ENCODE peak calls at places on chromosomes 4 and X, in six cellular contexts. O, X, C, V, M and B are unnamed samples.
A peak's percentile ranks its signal among the peaks of the same experiment; 100 is the strongest.

GRCh38 chr4:89469930-89470375 is 162.4 kb upstream of the GPRIN3 start:
- DNase-seq in X (no peak), O (no peak), M (no peak), C (no peak), V (peak; percentile 82), B (no peak)

GRCh38 chr4:158802914-158803313 is 34.1 kb downstream of the FNIP2 start:
- DNase-seq in C (no peak), X (no peak), O (no peak), V (no peak), M (no peak), B (no peak)

GRCh38 chrX:56308726-56309125 is 76.6 kb downstream of the KLF8 start:
- DNase-seq in X (no peak), C (no peak), M (no peak), V (no peak), O (no peak), B (no peak)

GRCh38 chrX:20951016-20951795 is 423.0 kb upstream of the CNKSR2 start:
- DNase-seq in V (no peak), O (no peak), C (no peak), M (peak; percentile 65), X (no peak), B (no peak)

GRCh38 chr4:99723555-99724450 is 66.2 kb upstream of the C4orf54 start:
- DNase-seq in M (no peak), C (peak; percentile 86), V (peak; percentile 39), O (no peak), X (no peak), B (no peak)

GRCh38 chrX:123481908-123482873 is 250.7 kb downstream of the THOC2 start:
- DNase-seq in V (peak; percentile 18), X (no peak), M (no peak), O (no peak), C (no peak), B (no peak)

GRCh38 chrX:12583543-12583942 is 207.7 kb upstream of the PRPS2 start:
- DNase-seq in V (no peak), M (peak; percentile 64), C (no peak), O (no peak), X (no peak), B (no peak)

GRCh38 chrX:129769467-129770154 is 10.1 kb upstream of the SASH3 start:
- DNase-seq in X (no peak), C (peak; percentile 40), O (no peak), V (no peak), M (no peak), B (no peak)

GRCh38 chr4:184548651-184549341 is 74.4 kb upstream of the IRF2 start:
- DNase-seq in C (no peak), V (no peak), O (no peak), M (no peak), X (no peak), B (no peak)

GRCh38 chr4:13481569-13481968 is 2.6 kb downstream of the RAB28 start:
- DNase-seq in O (no peak), C (no peak), V (peak; percentile 70), M (no peak), X (no peak), B (no peak)

GRCh38 chr4:120839974-120840751 is 82.4 kb downstream of the PRDM5 start:
- DNase-seq in O (no peak), C (no peak), V (no peak), M (no peak), X (no peak), B (no peak)

GRCh38 chrX:3257471-3257870 is 89.0 kb downstream of the MXRA5 start:
- DNase-seq in V (no peak), O (no peak), M (no peak), X (no peak), C (no peak), B (no peak)

GRCh38 chrX:39440734-39441305 is 639.6 kb downstream of the MID1IP1 start:
- DNase-seq in M (no peak), O (no peak), X (no peak), V (no peak), C (no peak), B (no peak)

GRCh38 chrX:10756365-10756915 is 136.1 kb upstream of the MID1 start:
- DNase-seq in O (no peak), M (no peak), X (no peak), C (no peak), V (peak; percentile 59), B (no peak)

GRCh38 chr4:41477200-41477910 is 60.6 kb upstream of the LIMCH1 start:
- DNase-seq in M (no peak), V (no peak), O (no peak), X (no peak), C (no peak), B (no peak)

GRCh38 chr4:25513814-25514213 is 136.8 kb downstream of the ANAPC4 start:
- DNase-seq in C (no peak), V (no peak), X (no peak), M (no peak), O (no peak), B (no peak)

GRCh38 chr4:98528882-98529281 is 129.5 kb downstream of the TSPAN5 start:
- DNase-seq in V (no peak), O (no peak), X (no peak), M (no peak), C (no peak), B (no peak)

GRCh38 chr4:138310991-138311390 is 68.8 kb upstream of the SLC7A11 start:
- DNase-seq in C (no peak), V (peak; percentile 44), O (no peak), M (no peak), X (no peak), B (no peak)

GRCh38 chrX:10922158-10922557 is 189.0 kb upstream of the HCCS start:
- DNase-seq in X (no peak), C (peak; percentile 40), O (no peak), V (peak; percentile 44), M (no peak), B (no peak)

GRCh38 chr4:185280608-185281007 is 71.2 kb downstream of the SNX25 start:
- DNase-seq in V (no peak), M (no peak), O (no peak), C (no peak), X (no peak), B (no peak)

GRCh38 chrX:110003167-110004156 is 548 bp downstream of the TMEM164 start:
- DNase-seq in V (no peak), X (no peak), O (no peak), M (no peak), C (no peak), B (no peak)

GRCh38 chr4:123889376-123889945 is 492.9 kb downstream of the SPRY1 start:
- DNase-seq in M (no peak), O (no peak), X (no peak), V (no peak), C (no peak), B (no peak)

GRCh38 chrX:16892504-16893362 is 22.6 kb upstream of the RBBP7 start:
- DNase-seq in X (peak; percentile 57), M (no peak), V (peak; percentile 65), O (no peak), C (peak; percentile 74), B (no peak)

GRCh38 chrX:80879143-80879542 is 69.5 kb upstream of the BRWD3 start:
- DNase-seq in O (no peak), V (no peak), C (no peak), M (no peak), X (peak; percentile 42), B (no peak)

GRCh38 chr4:31793907-31794306 is 1073.7 kb downstream of the PCDH7 start:
- DNase-seq in V (no peak), O (no peak), C (no peak), M (no peak), X (no peak), B (no peak)

GRCh38 chrX:462853-463252 is 76.1 kb upstream of the PPP2R3B start:
- DNase-seq in O (no peak), C (no peak), V (no peak), M (no peak), X (no peak), B (no peak)

GRCh38 chr4:86791126-86791525 is 58.1 kb downstream of the SLC10A6 start:
- DNase-seq in M (no peak), O (no peak), X (no peak), V (no peak), C (no peak), B (no peak)

GRCh38 chr4:87270144-87270543 is 49.7 kb upstream of the KLHL8 start:
- DNase-seq in O (no peak), C (peak; percentile 12), V (peak; percentile 27), M (no peak), X (no peak), B (no peak)

GRCh38 chr4:80192252-80192866 is 4.9 kb upstream of the PRDM8 start:
- DNase-seq in M (no peak), X (no peak), O (no peak), C (no peak), V (no peak), B (no peak)

GRCh38 chrX:46865281-46865680 is 28.4 kb downstream of the RP2 start:
- DNase-seq in X (no peak), C (no peak), M (no peak), O (no peak), V (peak; percentile 36), B (no peak)

GRCh38 chrX:63275127-63275526 is 76.0 kb downstream of the SPIN4 start:
- DNase-seq in O (no peak), X (no peak), C (peak; percentile 14), V (no peak), M (no peak), B (no peak)

GRCh38 chr4:159006202-159006601 is 96.7 kb upstream of the RAPGEF2 start:
- DNase-seq in X (peak; percentile 17), C (no peak), M (no peak), O (no peak), V (no peak), B (no peak)

GRCh38 chr4:70979445-70980008 is 13.9 kb upstream of the DCK start:
- DNase-seq in V (no peak), X (no peak), M (no peak), O (no peak), C (no peak), B (no peak)

GRCh38 chr4:16448240-16448639 is 222.0 kb upstream of the TAPT1 start:
- DNase-seq in X (no peak), M (no peak), C (no peak), V (no peak), O (no peak), B (no peak)

GRCh38 chrX:121641560-121641959 is 594.1 kb downstream of the GLUD2 start:
- DNase-seq in X (no peak), C (no peak), M (no peak), O (no peak), V (peak; percentile 8), B (no peak)

GRCh38 chrX:134484039-134484438 is 24.1 kb downstream of the HPRT1 start:
- DNase-seq in X (peak; percentile 27), V (peak; percentile 18), C (no peak), O (no peak), M (no peak), B (no peak)

GRCh38 chrX:6383911-6384310 is 151.0 kb downstream of the VCX3A start:
- DNase-seq in O (no peak), M (no peak), V (no peak), C (no peak), X (no peak), B (no peak)

GRCh38 chrX:154793084-154793483 is 12.2 kb downstream of the MPP1 start:
- DNase-seq in V (no peak), M (no peak), O (no peak), X (no peak), C (no peak), B (no peak)

GRCh38 chr4:113657834-113658233 is 103.7 kb downstream of the CAMK2D start:
- DNase-seq in C (no peak), X (no peak), M (no peak), O (no peak), V (no peak), B (no peak)

GRCh38 chr4:158042591-158043030 is 130.2 kb downstream of the GASK1B start:
- DNase-seq in C (no peak), X (no peak), O (no peak), M (no peak), V (peak; percentile 18), B (no peak)